ENCODE peak calls at places on chromosomes 11 and 22, in seven cellular contexts. E is choroid plexus epithelial cell; F is testis; Z is activated T-helper 9 cell treated with anti-CD3 and anti-CD28 coated beads, Interleukin-2, amount 50 U/mL, for 16 hours; N is lung microvascular endothelial cell; C is NCI-H1092 treated with DMSO at 0.1 percent for 48 hours; O is HT1080. G is an unnamed sample.

GRCh38 chr11:131694526-131695424 is 324.4 kb downstream of the NTM start:
- DNase-seq in E (peak), F (peak), Z (no peak), N (peak), C (peak), O (peak), G (peak)

GRCh38 chr11:66123902-66124301 is 53.8 kb downstream of the PACS1 start:
- DNase-seq in E (no peak), F (no peak), Z (no peak), N (no peak), C (peak), O (no peak), G (no peak)

GRCh38 chr22:40592352-40593113 is 44.0 kb downstream of the MRTFA start:
- DNase-seq in E (no peak), F (no peak), Z (no peak), N (no peak), C (no peak), O (no peak), G (no peak)

GRCh38 chr11:116958246-116958645 is 120.8 kb upstream of the APOA1 start:
- DNase-seq in E (no peak), F (no peak), Z (no peak), N (no peak), C (no peak), O (no peak), G (no peak)

GRCh38 chr11:502288-503178 is 4.5 kb downstream of the RNH1 start:
- DNase-seq in E (no peak), F (no peak), Z (no peak), N (no peak), C (no peak), O (no peak), G (peak)

GRCh38 chr11:9302448-9302847 is 11.9 kb downstream of the TMEM41B start:
- DNase-seq in E (peak), F (no peak), Z (no peak), N (no peak), C (no peak), O (no peak), G (no peak)

GRCh38 chr22:37896181-37896592 is 9.9 kb upstream of the MICALL1 start:
- DNase-seq in E (peak), F (no peak), Z (no peak), N (peak), C (no peak), O (peak), G (peak)

GRCh38 chr11:48105096-48105990 is 111.3 kb upstream of the OR4B1 start:
- DNase-seq in E (no peak), F (no peak), Z (no peak), N (no peak), C (no peak), O (no peak), G (peak)

GRCh38 chr11:70548976-70549375 is 150.6 kb downstream of the CTTN start:
- DNase-seq in E (no peak), F (no peak), Z (no peak), N (no peak), C (no peak), O (no peak), G (no peak)

GRCh38 chr11:117479372-117479771 is 151.7 kb downstream of the CEP164 start:
- DNase-seq in E (no peak), F (no peak), Z (no peak), N (no peak), C (no peak), O (no peak), G (no peak)

GRCh38 chr11:34599406-34599901 is 21.4 kb upstream of the EHF start:
- DNase-seq in E (peak), F (no peak), Z (no peak), N (peak), C (no peak), O (peak), G (no peak)